ENCODE peak calls at places on chromosomes 6 and 20, in seven cellular contexts. O is GM06990; M is HT-29; T is lower lobe of right lung; X is mesendoderm; K is activated CD4-positive, alpha-beta T cell treated with anti-CD3 and anti-CD28 coated beads, Interleukin-2, amount 10 ng/mL, durations not matched to agents 7 days and 5 days; R is IMR-90. I is an unnamed sample.

GRCh38 chr20:7822772-7823171 is 117.5 kb downstream of the HAO1 start:
- DNase-seq in O (no peak), M (no peak), T (no peak), X (no peak), K (no peak), R (no peak), I (no peak)

GRCh38 chr6:119626884-119627619 is 277.5 kb upstream of the MAN1A1 start:
- DNase-seq in O (no peak), M (no peak), T (no peak), X (peak), K (no peak), R (no peak), I (no peak)

GRCh38 chr6:147081210-147081609 is 123.0 kb upstream of the STXBP5 start:
- DNase-seq in O (no peak), M (peak), T (no peak), X (no peak), K (no peak), R (no peak), I (no peak)

GRCh38 chr20:59403261-59403961 is 103.0 kb downstream of the EDN3 start:
- DNase-seq in O (peak), M (peak), T (peak), X (peak), K (peak), R (no peak), I (no peak)

GRCh38 chr6:111894272-111894671 is 21.0 kb upstream of the FYN start:
- DNase-seq in O (no peak), M (no peak), T (no peak), X (no peak), K (no peak), R (peak), I (no peak)

GRCh38 chr20:41177636-41178035 is 40.3 kb downstream of the PLCG1 start:
- DNase-seq in O (no peak), M (no peak), T (no peak), X (peak), K (no peak), R (peak), I (peak)

GRCh38 chr6:156794963-156795362 is 17.8 kb downstream of the ARID1B start:
- DNase-seq in O (no peak), M (no peak), T (no peak), X (no peak), K (no peak), R (no peak), I (no peak)

GRCh38 chr20:57167292-57167655 is 99.2 kb downstream of the BMP7 start:
- DNase-seq in O (no peak), M (no peak), T (no peak), X (no peak), K (no peak), R (no peak), I (no peak)

GRCh38 chr20:61437280-61438206 is 185.5 kb downstream of the CDH4 start:
- DNase-seq in O (no peak), M (no peak), T (no peak), X (peak), K (no peak), R (peak), I (peak)

GRCh38 chr6:130244728-130245127 is 22.0 kb upstream of the SAMD3 start:
- DNase-seq in O (no peak), M (no peak), T (no peak), X (no peak), K (no peak), R (no peak), I (no peak)

GRCh38 chr20:45456632-45457031 is 12.9 kb upstream of the WFDC2 start:
- DNase-seq in O (no peak), M (peak), T (peak), X (peak), K (peak), R (no peak), I (peak)

GRCh38 chr20:44528309-44528708 is 6.4 kb upstream of the SERINC3 start:
- DNase-seq in O (no peak), M (no peak), T (no peak), X (no peak), K (no peak), R (no peak), I (no peak)

GRCh38 chr20:14055127-14055742 is 59.9 kb downstream of the MACROD2 start:
- DNase-seq in O (peak), M (peak), T (no peak), X (peak), K (peak), R (peak), I (peak)

GRCh38 chr20:63183422-63184146 is 32.3 kb downstream of the YTHDF1 start:
- DNase-seq in O (no peak), M (peak), T (peak), X (peak), K (peak), R (no peak), I (no peak)

GRCh38 chr6:146361367-146361924 is 182.2 kb upstream of the RAB32 start:
- DNase-seq in O (no peak), M (no peak), T (no peak), X (no peak), K (no peak), R (no peak), I (peak)

GRCh38 chr20:53598140-53599038 is 4.8 kb upstream of the ZNF217 start:
- DNase-seq in O (no peak), M (no peak), T (no peak), X (no peak), K (no peak), R (no peak), I (no peak)

GRCh38 chr6:52536424-52536916 is 40.4 kb downstream of the TRAM2 start:
- DNase-seq in O (peak), M (no peak), T (no peak), X (no peak), K (no peak), R (no peak), I (no peak)

GRCh38 chr6:127518212-127518709 is 874 bp downstream of the MTCL3 start:
- DNase-seq in O (no peak), M (no peak), T (no peak), X (peak), K (no peak), R (no peak), I (no peak)

GRCh38 chr6:112318505-112318904 is 28.6 kb upstream of the RFPL4B start:
- DNase-seq in O (no peak), M (no peak), T (no peak), X (no peak), K (no peak), R (no peak), I (no peak)

GRCh38 chr20:36063916-36064660 is 90.5 kb upstream of the EPB41L1 start:
- DNase-seq in O (no peak), M (no peak), T (no peak), X (no peak), K (no peak), R (no peak), I (no peak)

GRCh38 chr6:110681543-110682459 is 133.5 kb downstream of the CDK19 start:
- DNase-seq in O (no peak), M (peak), T (no peak), X (no peak), K (no peak), R (peak), I (no peak)

GRCh38 chr6:43509142-43509983 is 783 bp downstream of the LRRC73 start:
- DNase-seq in O (peak), M (no peak), T (no peak), X (no peak), K (no peak), R (no peak), I (no peak)

GRCh38 chr6:132973556-132973993 is 159.2 kb downstream of the RPS12 start:
- DNase-seq in O (no peak), M (no peak), T (no peak), X (no peak), K (no peak), R (no peak), I (no peak)